ENCODE peak calls at places on chromosomes 2 and 18, in eight cellular contexts. Z is K562, Y is HCT116, P is HepG2, E is A549, S is SK-N-SH, C is GM12878, Q is H1. T is an unnamed sample.

GRCh38 chr2:219176818-219177593 is at the start of gene CNPPD1:
- DNase-seq in P (peak; percentile 82), C (no peak), Y (peak; percentile 56), Z (peak; percentile 82), E (peak; percentile 86), Q (peak; percentile 84), S (peak; percentile 92), T (peak; percentile 83)

GRCh38 chr2:172103471-172104292 is 982 bp upstream of the DLX2 start:
- DNase-seq in Y (peak; percentile 81), S (peak; percentile 89), C (peak; percentile 39), Q (peak; percentile 99), P (peak; percentile 83), Z (peak; percentile 91), E (peak; percentile 92), T (peak; percentile 86)

GRCh38 chr18:10041180-10041579 is 127.4 kb downstream of the VAPA start:
- DNase-seq in C (no peak), Y (no peak), S (no peak), Z (no peak), E (no peak), Q (no peak), P (no peak), T (peak; percentile 37)

GRCh38 chr2:122267947-122268346 is 512.5 kb downstream of the TSN start:
- DNase-seq in Z (no peak), P (no peak), C (no peak), E (no peak), S (no peak), Y (no peak), Q (no peak), T (no peak)

GRCh38 chr18:79598046-79598884 is 81.3 kb upstream of the CTDP1 start:
- DNase-seq in C (no peak), P (no peak), Z (no peak), Q (no peak), Y (no peak), E (no peak), S (no peak), T (no peak)

GRCh38 chr2:53515435-53516332 is 251.9 kb upstream of the CHAC2 start:
- DNase-seq in Y (no peak), Z (no peak), C (no peak), S (no peak), P (no peak), E (peak; percentile 24), Q (no peak), T (peak; percentile 18)

GRCh38 chr2:64311948-64312621 is 141.9 kb upstream of the LGALSL start:
- DNase-seq in P (peak; percentile 85), S (peak; percentile 42), Y (peak; percentile 71), Q (peak; percentile 49), E (peak; percentile 53), C (no peak), Z (no peak), T (peak; percentile 89)

GRCh38 chr2:17538844-17539554 is 1.5 kb upstream of the VSNL1 start:
- DNase-seq in Z (peak; percentile 60), Q (peak; percentile 75), C (no peak), E (peak; percentile 39), S (peak; percentile 87), P (peak; percentile 83), Y (peak; percentile 54), T (peak; percentile 31)

GRCh38 chr2:119126650-119127049 is 31.9 kb downstream of the C1QL2 start:
- DNase-seq in E (peak; percentile 34), Y (peak; percentile 43), S (peak; percentile 50), Z (peak; percentile 88), C (no peak), P (peak; percentile 26), Q (peak; percentile 90), T (no peak)

GRCh38 chr18:33369711-33370449 is 70.6 kb downstream of the CCDC178 start:
- DNase-seq in Z (no peak), P (no peak), S (no peak), E (peak; percentile 1), Y (no peak), C (no peak), Q (no peak), T (no peak)

GRCh38 chr2:160561551-160562280 is 68.1 kb upstream of the RBMS1 start:
- DNase-seq in Y (no peak), Z (no peak), E (peak; percentile 86), P (no peak), S (no peak), C (no peak), Q (no peak), T (no peak)

GRCh38 chr2:61675204-61675603 is 137.0 kb upstream of the XPO1 start:
- DNase-seq in Z (no peak), E (no peak), P (no peak), C (no peak), Y (no peak), Q (no peak), S (no peak), T (no peak)

GRCh38 chr2:189171956-189172609 is 7.5 kb downstream of the COL5A2 start:
- DNase-seq in Y (no peak), E (no peak), S (no peak), Z (no peak), P (no peak), C (no peak), Q (no peak), T (peak; percentile 51)

GRCh38 chr2:13650586-13651180 is 933.9 kb downstream of the TRIB2 start:
- DNase-seq in E (peak; percentile 6), P (no peak), Q (no peak), S (no peak), C (no peak), Y (no peak), Z (no peak), T (no peak)

GRCh38 chr2:11132036-11132671 is 23.1 kb upstream of the SLC66A3 start:
- DNase-seq in Q (no peak), S (no peak), Z (no peak), C (no peak), P (no peak), Y (no peak), E (no peak), T (no peak)

GRCh38 chr2:5915926-5916325 is 223.7 kb downstream of the SOX11 start:
- DNase-seq in Y (no peak), Z (peak; percentile 9), Q (peak; percentile 85), S (no peak), C (no peak), P (peak; percentile 16), E (peak; percentile 10), T (no peak)

GRCh38 chr2:46329803-46330775 is 32.9 kb downstream of the EPAS1 start:
- DNase-seq in S (no peak), Y (no peak), Z (no peak), C (no peak), P (peak; percentile 67), Q (no peak), E (peak; percentile 86), T (no peak)

GRCh38 chr2:46328316-46328715 is 31.1 kb downstream of the EPAS1 start:
- DNase-seq in P (no peak), Q (no peak), Y (no peak), Z (no peak), S (no peak), E (no peak), C (no peak), T (no peak)

GRCh38 chr2:46331099-46331766 is 34.0 kb downstream of the EPAS1 start:
- DNase-seq in C (no peak), E (no peak), S (peak; percentile 81), Z (no peak), Y (no peak), P (no peak), Q (no peak), T (no peak)

GRCh38 chr2:46327627-46328026 is 30.4 kb downstream of the EPAS1 start:
- DNase-seq in C (no peak), Y (no peak), P (no peak), E (no peak), Z (peak; percentile 40), Q (no peak), S (no peak), T (no peak)

DNA sequence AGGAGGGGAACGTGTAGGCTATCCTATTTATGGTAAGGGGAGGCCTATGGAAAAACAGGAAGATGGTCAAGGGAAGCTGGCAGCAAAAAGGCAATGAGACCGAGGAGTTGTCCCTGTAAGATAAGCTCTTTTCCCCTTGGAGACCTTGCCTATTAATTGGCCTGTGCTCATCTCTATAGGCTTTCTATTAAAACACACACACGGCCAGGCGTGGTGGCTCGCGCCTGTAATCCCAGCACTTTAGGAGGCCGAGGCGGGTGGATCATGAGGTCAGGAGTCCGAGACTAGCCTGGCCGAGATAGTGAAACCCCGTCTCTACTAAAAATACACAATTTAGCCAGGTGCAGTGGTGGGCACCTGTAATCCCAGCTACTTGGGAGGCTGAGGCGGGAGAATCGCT is 32.1 kb downstream of the EPAS1 start:
- DNase-seq in Z (no peak), Q (no peak), Y (no peak), E (no peak), C (no peak), S (no peak), P (no peak), T (no peak)
- H3K4me1 ChIP-seq in Z (peaks cover 49% of the 10 kb centered on the region), Q (peaks cover 7% of the 10 kb centered on the region), Y (no peaks in the 10 kb centered on the region), E (peaks cover 99% of the 10 kb centered on the region), C (no peaks in the 10 kb centered on the region), S (peaks cover 65% of the 10 kb centered on the region), P (peaks cover 100% of the 10 kb centered on the region), T (peaks cover 42% of the 10 kb centered on the region)

GRCh38 chr2:98698896-98699295 is 32.0 kb downstream of the MGAT4A start:
- DNase-seq in P (no peak), S (no peak), Z (no peak), C (no peak), Q (no peak), Y (no peak), E (no peak), T (no peak)
- TF ChIP-seq MAX in P (no peak), S (no peak), Z (no peak), C (no peak), Q (no peak), Y (no peak), E (no peak), T (no peak)

DNA sequence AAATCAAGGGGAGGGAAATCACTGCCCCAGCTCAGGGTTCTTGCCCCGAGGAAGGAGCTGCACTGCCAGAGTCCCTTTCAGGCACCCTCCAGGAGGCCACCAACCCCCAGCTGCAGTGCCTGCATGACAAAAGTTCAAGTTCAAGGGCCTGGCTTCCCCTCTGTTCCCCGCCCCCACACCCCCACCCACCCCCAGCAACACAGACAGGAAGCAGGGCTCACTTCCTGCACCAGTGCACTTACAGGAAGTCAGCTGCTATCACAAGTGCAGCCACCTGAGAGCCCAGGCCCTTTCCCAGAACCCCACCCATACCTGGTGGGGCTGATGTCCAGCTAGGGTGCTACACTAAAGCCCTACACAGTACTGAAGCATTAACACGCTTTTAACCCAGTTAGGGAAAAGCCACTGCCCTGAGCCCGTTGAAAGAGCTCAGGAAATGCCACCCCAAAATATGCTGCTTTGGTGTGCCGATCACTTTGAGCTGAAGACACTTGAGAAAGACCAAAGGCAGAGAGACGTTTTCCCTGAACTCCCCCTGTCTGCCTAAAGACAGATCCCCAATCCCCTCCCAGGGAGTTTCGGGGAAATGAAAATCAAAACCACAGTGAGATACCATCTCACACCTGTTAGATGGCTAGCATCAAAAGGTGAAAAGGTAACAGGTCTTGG is 109.9 kb upstream of the CAB39 start:
- DNase-seq in E (no peak), P (no peak), Y (no peak), C (no peak), Q (no peak), S (no peak), Z (no peak), T (no peak)
- H3K4me1 ChIP-seq in E (no peaks in the 10 kb centered on the region), P (no peaks in the 10 kb centered on the region), Y (no peaks in the 10 kb centered on the region), C (peaks cover 47% of the 10 kb centered on the region), Q (no peaks in the 10 kb centered on the region), S (no peaks in the 10 kb centered on the region), Z (no peaks in the 10 kb centered on the region), T (no peaks in the 10 kb centered on the region)

DNA sequence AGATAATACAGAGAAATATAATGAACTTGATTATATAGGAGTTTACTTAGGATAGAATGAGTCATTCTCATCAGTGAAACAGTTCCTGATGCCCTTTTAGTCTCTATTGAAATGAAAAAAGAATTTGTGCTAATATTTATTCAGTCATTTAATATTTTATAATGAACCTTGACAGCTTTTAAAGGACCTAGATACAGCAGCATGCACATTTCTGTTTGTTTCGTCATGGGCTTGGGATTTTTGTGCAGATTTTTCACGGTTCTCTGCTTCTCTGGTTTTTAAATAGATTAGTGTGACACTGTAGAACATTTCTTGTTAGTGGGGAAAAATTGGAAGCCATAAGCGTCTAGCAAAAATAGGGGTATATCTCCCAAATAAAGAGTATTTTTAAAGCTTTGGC is 60.7 kb downstream of the NABP1 start:
- DNase-seq in Z (no peak), C (no peak), P (no peak), Q (no peak), Y (no peak), S (no peak), E (no peak), T (no peak)
- TF ChIP-seq MAX in Z (no peak), C (no peak), P (no peak), Q (no peak), Y (no peak), S (no peak), E (no peak), T (no peak)